ENCODE peak calls at places on chromosome 13, in ten cellular contexts. Y is stomach, P is K562, C is A549, O is H1, D is ovary, I is tibial nerve, V is GM12878, J is transverse colon, W is esophagus muscularis mucosa. H is an unnamed sample. For H3K4me1, the result is how much of the 10 kb centered on the place peaks cover.

GRCh38 chr13:29171244-29171643 is 351.1 kb downstream of the MTUS2 start:
- DNase-seq in Y (no peak), P (no peak), C (no peak), O (no peak), D (no peak), I (no peak), V (no peak), J (no peak), W (no peak), H (no peak)

GRCh38 chr13:81957121-81957520 is 1616.2 kb upstream of the SPRY2 start:
- DNase-seq in Y (no peak), P (no peak), C (peak), O (no peak), D (no peak), I (no peak), V (no peak), J (no peak), W (no peak), H (no peak)

GRCh38 chr13:51848674-51849073 is 3.7 kb upstream of the TMEM272 start:
- DNase-seq in Y (no peak), P (no peak), C (no peak), O (no peak), D (no peak), I (no peak), V (no peak), J (no peak), W (no peak), H (no peak)

GRCh38 chr13:30308548-30308947 is 1.2 kb upstream of the KATNAL1 start:
- DNase-seq in Y (no peak), P (peak), C (no peak), O (no peak), D (no peak), I (no peak), V (no peak), J (no peak), W (no peak), H (no peak)

GRCh38 chr13:20426766-20427448 is 98.8 kb downstream of the CRYL1 start:
- DNase-seq in Y (no peak), P (no peak), C (no peak), O (no peak), D (no peak), I (no peak), V (no peak), J (no peak), W (peak), H (no peak)

GRCh38 chr13:93620366-93620765 is 393.8 kb downstream of the GPC6 start:
- DNase-seq in Y (no peak), P (no peak), C (no peak), O (no peak), D (no peak), I (no peak), V (no peak), J (no peak), W (no peak), H (no peak)

GRCh38 chr13:51793570-51794273 is 10.2 kb downstream of the DHRS12 start:
- DNase-seq in Y (no peak), P (peak), C (no peak), O (no peak), D (no peak), I (no peak), V (peak), J (no peak), W (no peak), H (peak)

GRCh38 chr13:83950284-83950683 is 68.0 kb upstream of the SLITRK1 start:
- DNase-seq in Y (no peak), P (no peak), C (no peak), O (no peak), D (no peak), I (no peak), V (no peak), J (no peak), W (no peak), H (no peak)

GRCh38 chr13:51726446-51727185 is 77.3 kb downstream of the DHRS12 start:
- DNase-seq in Y (no peak), P (no peak), C (no peak), O (no peak), D (no peak), I (no peak), V (no peak), J (no peak), W (no peak), H (no peak)

GRCh38 chr13:66689037-66689619 is 541.0 kb downstream of the PCDH9 start:
- DNase-seq in Y (no peak), P (no peak), C (no peak), O (no peak), D (no peak), I (no peak), V (no peak), J (no peak), W (no peak), H (no peak)
- TF ChIP-seq EP300 in Y (no peak), P (no peak), C (no peak), O (no peak), D (no peak), I (no peak), V (no peak), J (no peak), W (no peak), H (no peak)

GRCh38 chr13:114048463-114048862 is 74.6 kb upstream of the C13orf46 start:
- DNase-seq in Y (no peak), P (no peak), C (no peak), O (no peak), D (no peak), I (no peak), V (no peak), J (peak), W (no peak), H (no peak)
- H3K4me1 ChIP-seq in Y (under half), P (under half), C (under half), O (under half), D (under half), I (under half), V (under half), J (under half), W (under half), H (under half)

DNA sequence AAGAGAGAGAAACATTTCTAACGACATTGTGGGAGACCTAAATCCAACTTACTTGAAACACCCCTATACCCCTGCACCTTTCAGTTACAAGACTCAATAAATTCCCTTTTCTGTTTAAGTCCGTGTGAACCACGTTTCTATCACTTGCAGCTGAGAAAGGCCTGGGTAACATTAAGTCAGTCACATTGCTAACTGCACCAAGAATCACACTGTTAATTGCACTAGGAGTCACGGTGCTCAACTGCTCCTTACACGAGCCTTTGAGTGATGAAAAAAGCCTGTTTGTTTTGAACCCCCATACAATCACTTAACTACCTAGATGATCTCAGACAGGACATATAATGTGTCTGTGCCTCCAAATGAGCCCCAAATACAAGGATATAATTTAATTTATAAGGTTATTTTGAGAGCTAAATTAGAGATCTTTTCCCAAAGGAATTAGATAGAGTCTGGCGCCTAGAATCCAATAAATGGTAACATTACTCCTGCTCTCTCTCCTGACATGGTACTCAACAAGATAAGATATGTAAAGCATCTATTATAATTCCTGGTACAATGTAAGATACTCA is 84.1 kb downstream of the MIPEP start:
- DNase-seq in Y (no peak), P (no peak), C (no peak), O (no peak), D (no peak), I (no peak), V (no peak), J (no peak), W (no peak), H (no peak)
- TF ChIP-seq POLR2A in Y (no peak), P (no peak), C (no peak), O (no peak), D (no peak), I (no peak), V (no peak), J (no peak), W (no peak), H (no peak)

DNA sequence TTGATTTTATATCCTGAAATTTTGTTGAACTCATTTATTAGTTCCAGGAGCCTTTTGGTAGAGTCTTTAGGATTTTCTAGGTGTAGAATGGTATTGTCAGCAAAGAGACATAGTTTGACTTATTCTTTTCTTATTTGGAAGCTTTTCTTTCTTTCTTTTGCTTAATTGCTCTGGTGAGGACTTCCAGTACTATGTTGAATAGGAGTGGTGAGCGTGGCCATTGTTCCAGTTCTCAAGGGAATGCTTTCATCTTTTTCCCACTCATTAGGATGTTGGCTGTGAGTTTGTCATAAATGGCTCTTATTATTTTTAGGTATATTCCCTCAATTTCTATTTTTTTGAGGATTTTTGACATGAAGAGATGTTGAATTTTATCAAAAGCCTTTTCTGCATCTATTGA is 182.2 kb upstream of the SPRY2 start:
- DNase-seq in Y (no peak), P (no peak), C (no peak), O (no peak), D (no peak), I (no peak), V (no peak), J (no peak), W (no peak), H (no peak)
- TF ChIP-seq EP300 in Y (no peak), P (no peak), C (no peak), O (no peak), D (no peak), I (no peak), V (no peak), J (no peak), W (no peak), H (no peak)

DNA sequence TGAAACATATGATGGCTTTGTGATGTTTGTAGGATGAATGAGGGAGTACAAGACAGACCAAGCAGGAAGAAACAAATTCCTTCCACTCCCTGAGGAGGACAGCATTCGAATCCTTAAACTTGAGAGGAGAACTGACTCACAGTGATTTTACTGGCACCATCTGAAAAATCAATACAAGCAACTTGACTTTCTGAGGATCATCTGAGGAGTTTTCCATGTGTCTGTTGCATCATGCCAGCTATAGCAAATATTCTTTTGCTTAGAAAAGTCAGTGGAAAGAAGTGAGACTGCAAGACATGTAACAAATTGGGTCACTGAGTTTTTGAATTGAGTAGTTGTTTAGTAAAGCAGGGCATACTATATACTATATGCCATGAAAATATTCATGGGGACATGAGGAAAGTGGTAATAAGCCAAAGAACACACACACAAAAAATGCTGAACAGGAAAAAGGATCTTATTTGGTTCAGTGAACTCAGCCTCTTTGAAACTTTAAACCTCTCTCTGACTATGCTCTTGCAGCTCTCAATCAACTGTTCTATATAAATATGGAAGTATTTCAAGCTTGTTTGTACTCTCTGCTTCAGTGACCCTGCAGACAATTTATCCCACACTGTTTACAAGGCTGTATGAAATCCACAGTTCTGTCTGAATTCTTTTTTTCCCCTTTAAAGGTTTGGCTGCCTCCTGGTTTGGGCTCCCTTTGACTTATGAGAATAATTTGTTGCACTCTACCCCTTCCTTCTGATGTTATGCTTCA is 35.5 kb downstream of the SERTM1 start:
- DNase-seq in Y (no peak), P (no peak), C (no peak), O (no peak), D (no peak), I (no peak), V (no peak), J (no peak), W (no peak), H (no peak)
- H3K4me1 ChIP-seq in Y (under half), P (under half), C (under half), O (under half), D (under half), I (under half), V (under half), J (under half), W (under half), H (under half)

GRCh38 chr13:110914293-110915056 is 394 bp downstream of the ANKRD10 start:
- DNase-seq in Y (peak), P (peak), C (peak), O (no peak), D (peak), I (peak), V (no peak), J (peak), W (peak), H (peak)
- TF ChIP-seq POLR2A in Y (no peak), P (peak), C (peak), O (peak), D (peak), I (peak), V (peak), J (peak), W (peak), H (peak)

GRCh38 chr13:31413531-31413930 is 213.8 kb downstream of the B3GLCT start:
- DNase-seq in Y (no peak), P (no peak), C (no peak), O (no peak), D (no peak), I (no peak), V (no peak), J (no peak), W (peak), H (no peak)
- TF ChIP-seq EP300 in Y (no peak), P (no peak), C (no peak), O (no peak), D (no peak), I (no peak), V (no peak), J (no peak), W (no peak), H (no peak)